ENCODE peak calls at places on chromosome 17, in six cellular contexts. X is transverse colon, K is sciatic nerve, A is hippocampal formation, R is ACHN, P is RCC 7860. L is an unnamed sample.

GRCh38 chr17:57092171-57092570 is 7.1 kb downstream of the AKAP1 start:
- DNase-seq in X (no peak), K (no peak), A (no peak), R (no peak), P (no peak), L (no peak)

GRCh38 chr17:28533091-28533670 is 19.2 kb downstream of the UNC119 start:
- DNase-seq in X (peak), K (no peak), A (no peak), R (no peak), P (no peak), L (no peak)

GRCh38 chr17:10041916-10042588 is 137.0 kb upstream of the RCVRN start:
- DNase-seq in X (no peak), K (no peak), A (no peak), R (no peak), P (no peak), L (no peak)

GRCh38 chr17:33260638-33261037 is 32.5 kb downstream of the ASIC2 start:
- DNase-seq in X (peak), K (no peak), A (no peak), R (no peak), P (no peak), L (no peak)

GRCh38 chr17:48438662-48439061 is 8.6 kb upstream of the SKAP1 start:
- DNase-seq in X (no peak), K (no peak), A (no peak), R (no peak), P (no peak), L (no peak)

GRCh38 chr17:52751051-52751450 is 592.5 kb upstream of the CA10 start:
- DNase-seq in X (no peak), K (no peak), A (no peak), R (no peak), P (no peak), L (no peak)

GRCh38 chr17:39231587-39232551 is 6.1 kb upstream of the STAC2 start:
- DNase-seq in X (peak), K (no peak), A (no peak), R (peak), P (no peak), L (peak)

GRCh38 chr17:56274491-56274890 is 121.2 kb downstream of the ANKFN1 start:
- DNase-seq in X (no peak), K (no peak), A (no peak), R (no peak), P (no peak), L (no peak)

GRCh38 chr17:46831573-46832305 is 13.2 kb upstream of the WNT3 start:
- DNase-seq in X (no peak), K (no peak), A (no peak), R (no peak), P (no peak), L (no peak)

GRCh38 chr17:59812139-59812538 is 80.6 kb downstream of the TUBD1 start:
- DNase-seq in X (no peak), K (no peak), A (no peak), R (no peak), P (no peak), L (no peak)

GRCh38 chr17:4480929-4481898 is 17.5 kb upstream of the SPNS2 start:
- DNase-seq in X (peak), K (no peak), A (no peak), R (peak), P (no peak), L (no peak)

GRCh38 chr17:4566785-4567184 is 6.4 kb upstream of the GGT6 start:
- DNase-seq in X (peak), K (no peak), A (peak), R (peak), P (peak), L (peak)

GRCh38 chr17:71821512-71821911 is 299.3 kb upstream of the SOX9 start:
- DNase-seq in X (no peak), K (no peak), A (no peak), R (no peak), P (no peak), L (no peak)

GRCh38 chr17:80142929-80143328 is 4.0 kb downstream of the EIF4A3 start:
- DNase-seq in X (no peak), K (peak), A (no peak), R (no peak), P (no peak), L (no peak)

GRCh38 chr17:58054641-58055040 is 28.6 kb upstream of the DYNLL2 start:
- DNase-seq in X (no peak), K (no peak), A (no peak), R (no peak), P (no peak), L (no peak)

L was measured in body of pancreas.